ENCODE peak calls at places on chromosomes 4 and X, in five cellular contexts. R, W, T, B and C are unnamed samples.

GRCh38 chr4:33482773-33483172 is 2761.5 kb downstream of the ARAP2 start:
- DNase-seq in T (no peak), R (no peak), B (no peak), W (no peak), C (no peak)

GRCh38 chr4:156827519-156827918 is 144.1 kb downstream of the PDGFC start:
- DNase-seq in T (no peak), R (no peak), W (no peak), B (no peak), C (no peak)

GRCh38 chrX:136186023-136186413 is 38.7 kb downstream of the FHL1 start:
- DNase-seq in B (no peak), W (no peak), R (no peak), T (no peak), C (no peak)

GRCh38 chrX:25968920-25969319 is 169.2 kb upstream of the MAGEB18 start:
- DNase-seq in T (no peak), R (peak), W (no peak), B (no peak), C (no peak)

GRCh38 chr4:112765317-112765989 is 128.5 kb downstream of the LARP7 start:
- DNase-seq in T (no peak), B (no peak), R (peak), W (no peak), C (no peak)

GRCh38 chrX:123215397-123216089 is 31.5 kb downstream of the GRIA3 start:
- DNase-seq in T (no peak), R (no peak), W (no peak), B (no peak), C (no peak)

GRCh38 chr4:150140774-150141400 is 62.6 kb downstream of the DCLK2 start:
- DNase-seq in W (no peak), R (no peak), T (peak), B (no peak), C (no peak)

GRCh38 chr4:84085986-84086385 is 413.1 kb downstream of the NKX6-1 start:
- DNase-seq in W (no peak), B (no peak), R (no peak), T (no peak), C (no peak)

GRCh38 chrX:118730500-118731247 is 3.3 kb downstream of the IL13RA1 start:
- DNase-seq in B (no peak), T (peak), W (no peak), R (no peak), C (no peak)

GRCh38 chr4:157992948-157993839 is 179.6 kb downstream of the GASK1B start:
- DNase-seq in B (no peak), T (no peak), R (no peak), W (no peak), C (no peak)

GRCh38 chrX:39073131-39073530 is 271.9 kb downstream of the MID1IP1 start:
- DNase-seq in R (no peak), B (no peak), T (no peak), W (no peak), C (no peak)

DNA sequence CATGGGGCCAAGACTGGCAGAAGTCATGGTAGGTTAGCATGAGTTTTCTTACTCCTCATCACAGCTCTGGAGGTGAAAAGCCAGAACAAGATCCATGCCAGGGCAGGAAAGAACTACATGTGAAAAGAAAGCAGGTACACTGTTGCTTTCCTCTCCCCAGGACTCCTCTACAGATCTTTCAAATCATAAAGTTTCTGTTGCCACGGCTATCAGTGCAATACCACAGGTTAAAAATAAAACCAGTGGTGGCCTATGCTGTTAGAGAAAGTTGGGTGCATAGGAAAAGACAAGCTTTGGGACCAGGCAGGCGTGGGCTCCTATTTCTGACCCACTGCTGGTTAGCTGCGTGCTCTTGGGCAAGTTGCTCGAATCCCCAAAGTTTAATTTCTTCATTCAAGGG is 81.4 kb downstream of the SH3RF1 start:
- DNase-seq in B (no peak), W (no peak), T (no peak), R (no peak), C (no peak)
- H3K27ac ChIP-seq in B (no peak), W (no peak), T (no peak), R (no peak), C (no peak)

DNA sequence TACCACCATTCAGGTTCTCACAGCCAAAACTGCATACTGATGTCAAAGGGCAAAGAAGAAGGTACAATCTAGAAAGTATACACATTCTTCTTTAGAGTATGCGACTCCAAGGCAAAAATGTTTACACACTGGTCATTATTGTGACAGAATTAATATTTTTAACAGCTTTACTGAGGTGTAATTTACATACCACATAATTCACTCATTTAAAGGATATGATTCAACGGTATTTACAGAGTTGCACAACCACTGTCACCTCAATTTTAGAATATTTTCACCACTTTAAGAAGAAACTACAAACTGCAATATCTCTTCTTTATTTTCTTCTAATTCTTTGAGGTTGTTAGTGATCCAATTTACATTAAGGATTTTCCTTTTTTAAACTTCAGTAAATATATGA is 325.4 kb upstream of the SMIM31 start:
- DNase-seq in B (no peak), T (no peak), R (no peak), W (no peak), C (no peak)
- H3K27ac ChIP-seq in B (no peak), T (no peak), R (no peak), W (no peak), C (no peak)

GRCh38 chr4:142818009-142818408 is 28.1 kb downstream of the INPP4B start:
- DNase-seq in R (no peak), W (no peak), T (peak), B (no peak), C (no peak)
- H3K27ac ChIP-seq in R (no peak), W (no peak), T (peak), B (peak), C (no peak)

GRCh38 chrX:40100141-40100536 is 2.4 kb upstream of the BCOR start:
- DNase-seq in B (no peak), W (no peak), R (peak), T (no peak), C (no peak)
- H3K27ac ChIP-seq in B (no peak), W (peak), R (peak), T (no peak), C (no peak)

GRCh38 chrX:130055103-130055502 is 55.2 kb downstream of the ELF4 start:
- DNase-seq in T (peak), R (no peak), B (peak), W (no peak), C (no peak)

GRCh38 chrX:130055899-130056298 is 54.4 kb downstream of the ELF4 start:
- DNase-seq in T (no peak), W (no peak), R (no peak), B (no peak), C (no peak)

GRCh38 chrX:130057209-130057608 is 53.1 kb downstream of the ELF4 start:
- DNase-seq in B (no peak), W (no peak), T (no peak), R (no peak), C (no peak)

GRCh38 chrX:130058667-130059066 is 51.6 kb downstream of the ELF4 start:
- DNase-seq in T (no peak), W (no peak), B (no peak), R (no peak), C (no peak)

GRCh38 chrX:130060122-130061069 is 49.9 kb downstream of the ELF4 start:
- DNase-seq in R (peak), B (peak), T (peak), W (peak), C (peak)
- H3K27ac ChIP-seq in R (peak), B (peak), T (no peak), W (peak), C (no peak)

GRCh38 chr4:7941111-7942018 is 1.7 kb upstream of the AFAP1 start:
- DNase-seq in W (peak), B (no peak), R (no peak), T (no peak), C (no peak)

GRCh38 chr4:7939377-7940108 is at the start of gene AFAP1:
- DNase-seq in B (peak), R (no peak), W (peak), T (peak), C (peak)

GRCh38 chr4:7943211-7943610 is 3.5 kb upstream of the AFAP1 start:
- DNase-seq in T (no peak), W (peak), R (no peak), B (no peak), C (no peak)

GRCh38 chr4:7944568-7945220 is 5.0 kb upstream of the AFAP1 start:
- DNase-seq in T (no peak), B (no peak), W (no peak), R (no peak), C (no peak)

GRCh38 chr4:7942019-7942556 is 2.4 kb upstream of the AFAP1 start:
- DNase-seq in R (no peak), T (no peak), B (no peak), W (peak), C (no peak)
- H3K27ac ChIP-seq in R (no peak), T (no peak), B (no peak), W (no peak), C (no peak)

DNA sequence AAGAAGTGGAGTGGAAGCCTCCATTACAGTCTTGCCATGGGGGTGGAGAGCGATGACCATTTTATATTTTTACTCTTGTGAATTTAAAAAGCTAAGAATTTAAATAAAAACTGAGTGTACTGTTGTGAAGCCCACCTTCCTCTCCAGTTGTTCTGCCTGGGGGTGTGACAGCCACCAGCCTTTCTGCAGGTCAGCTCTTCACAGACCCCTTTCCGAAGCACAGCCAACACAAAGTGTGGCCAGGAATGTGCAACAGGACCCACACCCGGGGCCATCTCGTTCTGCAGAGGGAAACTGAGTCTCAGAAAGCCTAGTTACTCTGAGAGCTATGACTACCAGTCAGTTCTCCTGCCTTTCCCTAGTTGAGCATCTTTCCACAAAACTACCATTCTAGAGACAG is 1.4 kb downstream of the GRPEL1 start:
- DNase-seq in R (no peak), B (no peak), W (no peak), T (no peak), C (no peak)
- H3K27ac ChIP-seq in R (peak), B (peak), W (no peak), T (no peak), C (no peak)

DNA sequence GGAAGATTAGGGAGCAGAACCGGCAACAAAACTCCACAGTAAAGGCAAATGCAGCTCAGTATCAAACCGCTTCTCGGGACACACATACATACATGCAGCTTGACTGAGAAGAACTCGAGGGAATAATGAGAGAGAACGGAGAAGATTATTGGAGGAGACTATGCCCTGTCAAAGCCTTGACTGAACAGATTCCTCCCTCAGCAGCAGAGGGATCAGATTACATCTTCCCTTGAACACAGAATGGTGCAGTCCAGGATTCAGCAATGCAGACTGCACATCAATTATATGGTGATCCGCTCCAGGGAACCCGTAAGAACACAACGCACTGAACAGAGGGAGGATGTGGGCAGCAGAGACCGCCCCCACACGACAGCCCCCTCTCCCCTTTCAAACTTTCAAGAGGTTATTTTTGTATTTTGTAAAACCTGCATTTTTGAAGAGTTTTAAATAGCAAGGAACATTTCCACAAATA is 183.2 kb downstream of the FBXW7 start:
- DNase-seq in B (no peak), R (no peak), W (no peak), T (peak), C (no peak)
- H3K27ac ChIP-seq in B (peak), R (no peak), W (peak), T (peak), C (no peak)

DNA sequence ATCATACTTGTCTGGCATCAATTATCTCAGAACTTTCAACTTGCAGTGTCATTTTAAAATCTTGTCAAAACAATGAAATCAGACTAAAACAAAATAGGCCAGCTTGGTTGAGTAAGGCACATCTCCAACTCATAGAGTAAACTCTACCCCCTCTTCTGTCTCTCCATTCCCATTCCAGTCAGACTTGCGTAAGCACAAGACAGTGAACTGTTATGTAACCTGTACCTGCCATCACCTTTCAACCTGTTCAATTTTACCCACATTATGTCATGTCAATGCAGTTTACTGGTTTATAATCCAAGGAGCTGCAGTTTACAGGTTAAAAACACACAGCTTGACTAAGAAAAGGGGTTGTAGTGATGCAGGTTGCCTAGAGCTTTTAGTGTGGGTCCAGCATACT is 8.3 kb downstream of the CDX4 start:
- DNase-seq in T (no peak), R (no peak), W (no peak), B (no peak), C (no peak)
- H3K27ac ChIP-seq in T (no peak), R (no peak), W (no peak), B (no peak), C (no peak)